ENCODE peak calls at places on chromosome 4, in six cellular contexts. I is pancreas; Z is tibial nerve; K is NCI-H2081; T is NCI-H524; B is stimulated activated CD4-positive, alpha-beta T cell treated with anti-CD3 and anti-CD28 coated beads, Interleukin-15, amount 100 ng/mL, for 1 hour. W is an unnamed sample.

GRCh38 chr4:8834681-8835220 is 36.9 kb downstream of the HMX1 start:
- DNase-seq in K (no peak), T (no peak), B (no peak), I (no peak), Z (no peak), W (peak)

GRCh38 chr4:25351777-25352421 is 25.2 kb upstream of the ANAPC4 start:
- DNase-seq in T (no peak), K (no peak), B (no peak), Z (no peak), I (no peak), W (no peak)

GRCh38 chr4:180655886-180656285 is 1587.3 kb upstream of the TENM3 start:
- DNase-seq in T (no peak), K (no peak), I (no peak), B (no peak), Z (no peak), W (no peak)

GRCh38 chr4:163395758-163396157 is 52.1 kb downstream of the NPY5R start:
- DNase-seq in T (no peak), I (no peak), Z (no peak), K (no peak), B (no peak), W (no peak)

GRCh38 chr4:126869967-126870366 is 762.8 kb upstream of the INTU start:
- DNase-seq in K (no peak), B (no peak), Z (no peak), I (no peak), T (no peak), W (no peak)

GRCh38 chr4:40924096-40924792 is 174.5 kb downstream of the NSUN7 start:
- DNase-seq in I (no peak), T (peak), B (peak), Z (peak), K (peak), W (peak)

GRCh38 chr4:81723927-81724587 is 252.3 kb upstream of the RASGEF1B start:
- DNase-seq in K (no peak), I (no peak), B (no peak), Z (peak), T (no peak), W (peak)

GRCh38 chr4:95087657-95088455 is 330.1 kb downstream of the BMPR1B start:
- DNase-seq in B (no peak), I (no peak), Z (no peak), T (no peak), K (no peak), W (no peak)

GRCh38 chr4:69881173-69881773 is 21.3 kb upstream of the SULT1E1 start:
- DNase-seq in T (no peak), Z (no peak), K (peak), B (no peak), I (peak), W (no peak)

GRCh38 chr4:129455462-129455861 is 359.5 kb downstream of the C4orf33 start:
- DNase-seq in Z (no peak), I (no peak), B (no peak), T (peak), K (peak), W (no peak)

GRCh38 chr4:14743601-14744000 is 258.7 kb upstream of the CPEB2 start:
- DNase-seq in T (no peak), Z (no peak), B (no peak), K (no peak), I (no peak), W (no peak)

GRCh38 chr4:101527186-101527585 is 179.9 kb upstream of the PPP3CA start:
- DNase-seq in I (no peak), Z (no peak), B (peak), K (no peak), T (no peak), W (no peak)

GRCh38 chr4:109072595-109072994 is 229.9 kb downstream of the COL25A1 start:
- DNase-seq in I (no peak), B (no peak), Z (peak), K (no peak), T (no peak), W (no peak)

GRCh38 chr4:105162123-105162796 is 15.6 kb downstream of the TET2 start:
- DNase-seq in Z (no peak), I (no peak), T (no peak), B (no peak), K (no peak), W (no peak)

GRCh38 chr4:133347409-133347808 is 198.3 kb downstream of the PCDH10 start:
- DNase-seq in I (no peak), B (no peak), K (no peak), T (no peak), Z (no peak), W (no peak)

GRCh38 chr4:162793571-162793970 is 373.1 kb downstream of the NAF1 start:
- DNase-seq in T (no peak), Z (no peak), I (no peak), K (no peak), B (no peak), W (no peak)

GRCh38 chr4:123555500-123556273 is 159.1 kb downstream of the SPRY1 start:
- DNase-seq in K (no peak), I (peak), T (no peak), Z (peak), B (no peak), W (peak)

GRCh38 chr4:169818063-169818679 is 60.4 kb upstream of the HPF1 start:
- DNase-seq in K (no peak), I (no peak), Z (no peak), B (no peak), T (no peak), W (no peak)

GRCh38 chr4:71559957-71560541 is 221.2 kb downstream of the SLC4A4 start:
- DNase-seq in T (no peak), B (no peak), Z (no peak), I (no peak), K (no peak), W (no peak)

GRCh38 chr4:1537410-1538095 is 131.3 kb upstream of the NKX1-1 start:
- DNase-seq in K (no peak), B (no peak), I (no peak), Z (no peak), T (no peak), W (no peak)

GRCh38 chr4:152422817-152423320 is 113.0 kb downstream of the FBXW7 start:
- DNase-seq in Z (no peak), I (no peak), B (no peak), T (no peak), K (no peak), W (no peak)

GRCh38 chr4:41661447-41662076 is 87.0 kb downstream of the PHOX2B start:
- DNase-seq in Z (peak), B (peak), T (no peak), K (peak), I (peak), W (peak)

GRCh38 chr4:38188631-38189101 is 228.5 kb downstream of the PTTG2 start:
- DNase-seq in I (no peak), Z (no peak), B (no peak), K (no peak), T (no peak), W (no peak)

GRCh38 chr4:158209825-158210807 is at the start of gene TMEM144:
- DNase-seq in I (peak), K (peak), B (peak), Z (peak), T (peak), W (peak)

GRCh38 chr4:22668301-22668700 is 24.4 kb upstream of the GBA3 start:
- DNase-seq in I (no peak), Z (no peak), B (no peak), T (no peak), K (no peak), W (no peak)

GRCh38 chr4:159238631-159239030 is 135.8 kb downstream of the RAPGEF2 start:
- DNase-seq in B (no peak), Z (no peak), I (no peak), K (no peak), T (no peak), W (no peak)

GRCh38 chr4:78362310-78362709 is 189.3 kb upstream of the ANXA3 start:
- DNase-seq in I (no peak), Z (no peak), K (no peak), T (no peak), B (no peak), W (no peak)

GRCh38 chr4:30754021-30754420 is 33.9 kb downstream of the PCDH7 start:
- DNase-seq in K (no peak), Z (no peak), I (no peak), B (no peak), T (no peak), W (no peak)

GRCh38 chr4:1409079-1409805 is 3.0 kb upstream of the NKX1-1 start:
- DNase-seq in B (no peak), I (no peak), K (no peak), Z (no peak), T (no peak), W (peak)